ENCODE peak calls at places on chromosomes 1 and 21, in four cellular contexts. W, C, A and Y are unnamed samples.

GRCh38 chr1:32144033-32144432 is 35.4 kb upstream of the TXLNA start:
- DNase-seq in W (no peak), C (no peak), A (no peak), Y (no peak)

GRCh38 chr1:214332950-214333798 is 52.2 kb downstream of the SMYD2 start:
- DNase-seq in W (peak; percentile 67), C (peak; percentile 26), A (peak; percentile 58), Y (peak; percentile 68)

GRCh38 chr1:115748396-115749130 is 20.0 kb downstream of the CASQ2 start:
- DNase-seq in W (peak; percentile 8), C (no peak), A (no peak), Y (peak; percentile 72)

GRCh38 chr1:201647722-201648065 is 108.8 kb downstream of the NAV1 start:
- DNase-seq in W (no peak), C (no peak), A (no peak), Y (no peak)

GRCh38 chr1:183881387-183882084 is 76.6 kb downstream of the RGL1 start:
- DNase-seq in W (peak; percentile 94), C (peak; percentile 22), A (peak; percentile 15), Y (peak; percentile 85)

GRCh38 chr1:248007778-248008177 is 5.7 kb upstream of the OR2L5 start:
- DNase-seq in W (no peak), C (no peak), A (no peak), Y (no peak)

GRCh38 chr1:5889901-5890300 is 102.3 kb downstream of the NPHP4 start:
- DNase-seq in W (no peak), C (no peak), A (no peak), Y (no peak)

GRCh38 chr21:40447016-40447415 is 399.9 kb downstream of the DSCAM start:
- DNase-seq in W (no peak), C (no peak), A (no peak), Y (no peak)

GRCh38 chr1:206466840-206467649 is 3.2 kb upstream of the IKBKE start:
- DNase-seq in W (no peak), C (no peak), A (no peak), Y (no peak)

GRCh38 chr1:207863893-207864535 is 46.9 kb downstream of the CD34 start:
- DNase-seq in W (no peak), C (no peak), A (no peak), Y (no peak)

GRCh38 chr1:14600405-14601150 is 2.1 kb downstream of the KAZN start:
- DNase-seq in W (no peak), C (no peak), A (no peak), Y (no peak)

GRCh38 chr1:113783254-113784103 is 24.2 kb upstream of the PHTF1 start:
- DNase-seq in W (peak; percentile 30), C (no peak), A (no peak), Y (peak; percentile 45)

GRCh38 chr1:53344921-53345838 is 17.3 kb upstream of the LRP8 start:
- DNase-seq in W (no peak), C (no peak), A (no peak), Y (no peak)